ENCODE peak calls at places on chromosomes 3 and 15, in five cellular contexts. E is Peyer's patch; P is fibroblast of lung; T is CD8-positive, alpha-beta memory T cell; K is MM.1S. V is an unnamed sample. For H3K4me1, the result is how much of the 10 kb centered on the place peaks cover.

GRCh38 chr3:192879346-192880031 is 38.2 kb downstream of the MB21D2 start:
- DNase-seq in T (no peak), K (no peak), E (no peak), P (peak), V (no peak)

GRCh38 chr3:29521751-29522150 is 240.9 kb downstream of the RBMS3 start:
- DNase-seq in P (no peak), K (no peak), E (no peak), T (no peak), V (no peak)

GRCh38 chr15:96583671-96584070 is 253.2 kb downstream of the NR2F2 start:
- DNase-seq in K (no peak), P (no peak), E (no peak), T (no peak), V (no peak)

GRCh38 chr3:181761906-181762305 is 50.2 kb downstream of the SOX2 start:
- DNase-seq in E (no peak), T (no peak), K (no peak), P (no peak), V (no peak)

GRCh38 chr15:55403531-55403930 is 4.6 kb downstream of the CCPG1 start:
- DNase-seq in E (no peak), K (peak), T (no peak), P (peak), V (no peak)

GRCh38 chr15:28096720-28097431 is 2.2 kb downstream of the OCA2 start:
- DNase-seq in T (no peak), P (no peak), K (no peak), E (no peak), V (no peak)

GRCh38 chr3:52171577-52172261 is 17.5 kb upstream of the POC1A start:
- DNase-seq in E (no peak), P (peak), K (no peak), T (no peak), V (no peak)

GRCh38 chr3:184171562-184171961 is 3.1 kb upstream of the AP2M1 start:
- DNase-seq in E (no peak), K (no peak), T (no peak), P (no peak), V (no peak)

GRCh38 chr3:23157331-23157730 is 45.8 kb upstream of the UBE2E2 start:
- DNase-seq in E (no peak), P (peak), K (no peak), T (no peak), V (no peak)

DNA sequence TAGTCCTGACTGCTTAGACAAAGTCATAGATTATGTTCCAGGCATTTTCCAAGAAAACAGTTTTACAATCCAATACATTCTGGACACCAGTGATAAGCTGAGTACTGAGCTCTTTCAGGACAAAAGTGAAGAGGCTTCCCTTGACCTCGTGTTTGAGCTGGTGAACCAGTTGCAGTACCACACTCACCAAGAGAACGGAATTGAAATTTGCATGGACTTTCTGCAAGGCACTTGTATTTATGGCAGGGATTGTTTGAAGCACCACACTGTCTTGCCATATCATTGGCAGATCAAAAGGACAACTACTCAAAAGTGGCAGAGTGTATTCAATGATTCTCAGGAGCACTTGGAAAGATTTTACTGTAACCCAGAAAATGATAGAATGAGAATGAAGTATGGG is 3.8 kb downstream of the TIPARP start:
- DNase-seq in T (no peak), K (no peak), E (no peak), P (no peak), V (no peak)
- H3K4me3 ChIP-seq in T (no peak), K (no peak), E (no peak), P (no peak), V (no peak)

DNA sequence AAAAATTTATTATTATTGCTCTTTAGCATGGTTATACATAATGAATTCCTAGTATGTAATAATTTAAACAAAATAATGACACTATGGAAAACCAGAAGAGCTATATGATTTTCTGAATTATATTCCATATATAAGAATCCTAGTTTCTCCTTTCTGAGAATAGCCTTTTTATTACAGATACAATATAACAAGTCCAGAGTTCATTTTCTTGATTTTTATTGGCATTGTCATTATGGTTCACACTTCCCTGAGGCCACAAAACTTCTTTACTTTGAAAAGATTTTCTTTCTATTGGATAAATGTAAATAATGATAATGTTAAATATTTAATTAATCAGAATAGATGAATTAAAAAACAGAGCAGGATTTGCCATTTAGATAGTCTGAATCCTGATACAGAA is 362.3 kb upstream of the BCHE start:
- DNase-seq in K (no peak), P (no peak), T (no peak), E (no peak), V (no peak)
- H3K4me1 ChIP-seq in K (under half), P (under half), T (under half), E (under half), V (under half)

DNA sequence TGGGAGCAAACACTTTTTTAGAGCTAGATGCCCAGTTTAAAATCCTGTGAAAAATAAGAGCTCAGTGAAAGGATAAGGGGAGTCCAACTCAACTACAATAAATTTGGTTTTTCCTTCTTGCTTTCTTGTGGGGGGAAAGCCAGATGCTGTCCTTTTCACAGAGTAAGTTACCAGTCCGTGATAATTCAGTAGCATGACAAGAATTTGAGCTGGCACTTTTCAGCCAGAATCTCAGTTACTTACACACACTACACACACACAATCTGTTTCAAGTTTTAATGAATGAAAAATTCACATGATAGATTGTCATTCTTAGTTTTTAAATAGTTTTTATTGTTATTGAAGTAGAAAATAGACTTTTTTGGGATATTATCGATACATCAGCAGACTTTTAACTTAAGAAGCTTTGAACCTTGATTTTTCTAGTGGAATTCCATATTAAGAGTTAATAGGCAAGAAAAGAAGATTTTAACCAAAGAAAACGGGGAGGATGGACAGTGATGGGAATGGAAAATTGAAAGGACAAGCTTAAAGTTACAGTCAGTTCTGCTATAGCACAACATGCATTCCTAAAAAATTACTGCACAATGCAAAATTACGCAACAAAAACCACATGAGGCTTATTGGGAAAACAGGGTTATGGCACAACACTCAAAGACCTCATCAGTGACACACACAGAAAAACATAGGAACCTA is 47.0 kb downstream of the PSMD6 start:
- DNase-seq in K (no peak), E (no peak), P (peak), T (no peak), V (no peak)
- H3K27ac ChIP-seq in K (no peak), E (no peak), P (peak), T (no peak), V (no peak)

GRCh38 chr3:112289011-112289410 is 5.0 kb downstream of the SLC9C1 start:
- DNase-seq in T (no peak), K (no peak), E (no peak), P (no peak), V (no peak)

GRCh38 chr3:112297714-112298113 is 3.7 kb upstream of the SLC9C1 start:
- DNase-seq in P (no peak), K (peak), E (no peak), T (no peak), V (no peak)

GRCh38 chr3:112298781-112299180 is 4.8 kb upstream of the SLC9C1 start:
- DNase-seq in T (no peak), K (no peak), P (no peak), E (no peak), V (no peak)

GRCh38 chr3:112293368-112294321 is at the start of gene SLC9C1:
- DNase-seq in K (peak), P (peak), T (peak), E (peak), V (peak)
- H3K4me3 ChIP-seq in K (peak), P (peak), T (no peak), E (peak), V (peak)

GRCh38 chr15:40097968-40098476 is 10.7 kb downstream of the BMF start:
- DNase-seq in T (no peak), E (peak), P (peak), K (peak), V (no peak)
- H3K4me1 ChIP-seq in T (under half), E (half or more), P (half or more), K (half or more), V (under half)

GRCh38 chr15:43165801-43166325 is 19.3 kb upstream of the CCNDBP1 start:
- DNase-seq in P (no peak), T (no peak), E (no peak), K (no peak), V (no peak)

GRCh38 chr15:43169888-43170287 is 15.3 kb upstream of the CCNDBP1 start:
- DNase-seq in K (no peak), P (no peak), T (no peak), E (no peak), V (no peak)

GRCh38 chr15:43168192-43169107 is 16.8 kb upstream of the CCNDBP1 start:
- DNase-seq in T (no peak), K (no peak), E (no peak), P (peak), V (no peak)
- H3K27ac ChIP-seq in T (no peak), K (no peak), E (no peak), P (no peak), V (no peak)

DNA sequence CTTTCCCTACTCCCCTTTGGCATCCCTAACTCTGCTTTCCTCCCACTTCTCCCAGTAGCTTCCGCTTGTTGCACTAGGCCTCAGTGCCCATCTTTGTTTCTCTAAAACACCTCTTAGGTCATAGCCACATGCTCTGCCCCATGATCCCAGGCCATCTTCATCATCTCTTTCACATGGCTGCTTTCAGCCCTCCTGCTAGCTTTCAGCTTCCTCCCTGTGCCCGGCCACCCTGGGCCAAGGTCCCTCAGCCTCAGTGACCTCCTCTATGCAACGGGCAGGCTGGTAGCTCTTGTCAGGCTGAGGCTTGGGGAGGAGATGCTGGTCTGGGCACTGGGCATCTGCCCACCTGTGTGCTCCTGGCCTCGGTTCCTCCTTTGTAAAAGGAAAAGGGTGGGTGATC is 2.3 kb downstream of the PLEKHO2 start:
- DNase-seq in K (no peak), P (no peak), E (no peak), T (no peak), V (no peak)
- H3K4me3 ChIP-seq in K (peak), P (peak), E (peak), T (peak), V (peak)

DNA sequence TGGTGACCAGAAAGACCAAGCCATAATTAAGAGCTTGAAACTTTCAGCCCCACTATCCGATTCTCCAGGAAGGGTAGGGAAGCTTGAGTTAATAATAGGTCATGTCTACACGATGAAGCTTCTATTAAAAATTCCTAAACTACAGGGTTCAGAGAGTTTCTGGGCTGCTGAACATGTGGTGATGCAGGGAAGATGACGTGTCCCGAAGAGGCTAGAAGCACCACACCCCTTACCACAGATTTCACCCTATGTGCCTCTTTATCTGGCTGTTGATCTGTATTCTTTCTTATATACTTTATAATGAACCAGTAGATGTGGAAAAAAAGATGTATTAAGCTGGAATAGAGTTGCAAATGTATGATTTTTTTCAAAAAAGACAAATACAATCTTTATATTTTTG is 473.4 kb downstream of the NLGN1 start:
- DNase-seq in T (no peak), E (no peak), P (no peak), K (no peak), V (no peak)
- H3K4me1 ChIP-seq in T (under half), E (under half), P (under half), K (under half), V (under half)

DNA sequence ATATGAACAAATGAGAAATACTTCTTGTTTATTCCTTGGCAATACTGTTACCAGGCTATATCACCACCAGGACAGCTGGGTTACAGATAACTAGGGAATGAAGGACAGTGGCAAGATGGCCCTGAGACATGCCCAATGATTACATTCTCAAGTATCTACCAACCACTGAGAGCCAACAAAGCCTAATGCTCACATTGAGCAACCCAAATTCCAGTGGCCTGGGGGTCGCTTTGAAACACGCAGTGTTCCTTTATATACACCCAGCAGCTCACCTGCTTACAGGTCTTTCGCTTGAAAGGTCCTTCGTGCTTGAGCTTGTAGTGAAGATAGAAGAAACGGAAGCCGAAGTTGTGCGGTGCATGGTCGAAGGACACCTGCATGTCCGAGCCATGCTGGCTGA is 45.1 kb downstream of the SPATA12 start:
- DNase-seq in T (no peak), E (no peak), K (no peak), P (no peak), V (no peak)
- H3K27ac ChIP-seq in T (no peak), E (no peak), K (no peak), P (no peak), V (no peak)

DNA sequence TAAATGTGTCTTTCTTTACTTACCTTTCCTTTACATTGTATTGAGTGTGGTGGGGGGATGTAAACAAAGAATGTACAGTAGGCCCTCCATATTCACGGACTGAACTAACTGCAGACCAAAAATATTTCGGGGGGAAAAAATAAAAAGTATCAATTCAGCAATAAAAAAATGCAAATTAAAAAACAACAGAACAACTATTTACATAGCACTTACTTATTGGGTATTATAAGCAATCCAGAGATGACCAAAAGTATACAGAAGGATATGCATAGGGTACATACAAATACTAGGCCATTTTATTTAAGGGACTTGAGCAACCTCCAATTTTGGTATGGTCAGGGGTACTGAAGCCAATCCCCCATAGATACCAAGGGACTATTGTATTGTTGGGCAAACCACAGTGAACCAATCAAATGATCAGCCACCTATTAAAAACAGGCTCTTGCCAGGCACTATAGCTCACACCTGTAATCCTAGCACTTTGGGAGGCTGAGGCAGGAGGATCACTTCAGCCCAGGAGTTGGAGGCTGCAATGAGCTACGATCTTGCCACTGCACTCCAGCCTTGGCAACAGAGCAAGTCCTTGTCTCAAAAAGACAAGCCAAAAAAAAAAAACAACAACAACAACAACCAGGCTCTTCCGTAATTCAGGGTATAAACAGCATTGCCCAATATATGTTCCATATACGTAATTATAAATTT is 1.8 kb downstream of the VPS13C start:
- DNase-seq in T (no peak), E (no peak), P (no peak), K (no peak), V (no peak)
- H3K4me3 ChIP-seq in T (no peak), E (no peak), P (peak), K (no peak), V (no peak)